ENCODE peak calls at places on chromosomes 7 and 10, in six cellular contexts. I is H1, Q is HCT116, G is fibroblast of lung, U is GM12878, M is mammary epithelial cell. J is an unnamed sample.

GRCh38 chr7:1719913-1720312 is 49.8 kb downstream of the ELFN1 start:
- DNase-seq in G (no peak), U (no peak), M (no peak), I (no peak), Q (no peak), J (no peak)

GRCh38 chr10:83935911-83936310 is 203.4 kb upstream of the GHITM start:
- DNase-seq in M (no peak), G (no peak), Q (no peak), U (no peak), I (no peak), J (no peak)

GRCh38 chr7:37065779-37066271 is 341.5 kb upstream of the AOAH start:
- DNase-seq in U (peak), I (no peak), G (no peak), M (peak), Q (no peak), J (peak)

GRCh38 chr10:101291254-101292193 is 62.3 kb upstream of the LBX1 start:
- DNase-seq in U (no peak), G (no peak), Q (no peak), I (no peak), M (no peak), J (no peak)

GRCh38 chr10:74297389-74298080 is 146.5 kb downstream of the ADK start:
- DNase-seq in I (no peak), M (no peak), U (no peak), Q (no peak), G (no peak), J (no peak)

GRCh38 chr10:17290226-17290625 is 62.2 kb downstream of the VIM start:
- DNase-seq in Q (peak), G (peak), I (no peak), M (peak), U (no peak), J (no peak)

GRCh38 chr10:114405011-114405350 is 679 bp upstream of the AFAP1L2 start:
- DNase-seq in U (no peak), I (no peak), M (peak), Q (no peak), G (no peak), J (no peak)

GRCh38 chr7:2706685-2707126 is 18.7 kb downstream of the AMZ1 start:
- DNase-seq in I (no peak), G (peak), U (no peak), Q (no peak), M (no peak), J (no peak)

GRCh38 chr10:99296605-99297004 is 32.6 kb upstream of the CNNM1 start:
- DNase-seq in U (no peak), Q (no peak), G (no peak), I (no peak), M (no peak), J (no peak)

GRCh38 chr7:378551-379455 is 88.8 kb downstream of the FOXL3 start:
- DNase-seq in I (no peak), Q (no peak), G (no peak), M (no peak), U (no peak), J (no peak)

GRCh38 chr10:93072225-93072712 is 1.4 kb upstream of the CYP26A1 start:
- DNase-seq in M (no peak), U (no peak), G (no peak), I (no peak), Q (no peak), J (no peak)

GRCh38 chr10:78658645-78659632 is 409.8 kb upstream of the ZMIZ1 start:
- DNase-seq in Q (no peak), M (no peak), G (no peak), I (no peak), U (no peak), J (no peak)

GRCh38 chr10:12062754-12063482 is 5.8 kb upstream of the DHTKD1 start:
- DNase-seq in I (no peak), M (no peak), G (no peak), U (no peak), Q (no peak), J (no peak)

GRCh38 chr10:133237241-133238065 is at the start of gene VENTX:
- DNase-seq in I (peak), U (no peak), Q (no peak), G (no peak), M (no peak), J (no peak)
- TF ChIP-seq EZH2 in I (peak), U (no peak), Q (no peak), G (peak), M (no peak), J (peak)

GRCh38 chr7:12570529-12571461 is at the start of gene SCIN:
- DNase-seq in I (no peak), Q (no peak), G (peak), U (no peak), M (no peak), J (no peak)
- TF ChIP-seq EZH2 in I (peak), Q (no peak), G (no peak), U (no peak), M (no peak), J (peak)

GRCh38 chr7:158664406-158664805 is 40.2 kb downstream of the NCAPG2 start:
- DNase-seq in Q (no peak), G (no peak), I (no peak), M (no peak), U (no peak), J (no peak)
- TF ChIP-seq EZH2 in Q (no peak), G (no peak), I (no peak), M (no peak), U (no peak), J (no peak)

GRCh38 chr7:27213150-27213903 is 13.4 kb upstream of the HOXA13 start:
- DNase-seq in Q (no peak), U (no peak), I (no peak), G (no peak), M (no peak), J (no peak)

GRCh38 chr7:27211084-27211446 is 11.2 kb upstream of the HOXA13 start:
- DNase-seq in U (no peak), M (no peak), G (no peak), Q (no peak), I (no peak), J (no peak)

GRCh38 chr7:27211694-27212316 is 11.9 kb upstream of the HOXA13 start:
- DNase-seq in G (no peak), M (no peak), Q (no peak), I (no peak), U (no peak), J (no peak)

GRCh38 chr7:27213904-27214586 is 14.2 kb upstream of the HOXA13 start:
- DNase-seq in M (no peak), Q (no peak), G (no peak), U (no peak), I (no peak), J (no peak)

GRCh38 chr7:27212587-27213149 is 12.8 kb upstream of the HOXA13 start:
- DNase-seq in I (no peak), U (no peak), G (no peak), Q (no peak), M (no peak), J (no peak)
- TF ChIP-seq EZH2 in I (no peak), U (no peak), G (peak), Q (no peak), M (no peak), J (peak)

GRCh38 chr10:91627344-91628102 is 5.3 kb downstream of the PPP1R3C start:
- DNase-seq in Q (no peak), U (no peak), I (no peak), G (no peak), M (no peak), J (no peak)
- TF ChIP-seq EZH2 in Q (no peak), U (no peak), I (no peak), G (no peak), M (no peak), J (no peak)

GRCh38 chr10:97852277-97852676 is 2.6 kb downstream of the GOLGA7B start:
- DNase-seq in I (no peak), U (no peak), G (no peak), M (peak), Q (no peak), J (no peak)

GRCh38 chr10:97851341-97852001 is 1.8 kb downstream of the GOLGA7B start:
- DNase-seq in M (peak), U (no peak), I (no peak), G (no peak), Q (no peak), J (no peak)

GRCh38 chr10:97849491-97850402 is at the start of gene GOLGA7B:
- DNase-seq in U (no peak), M (peak), I (no peak), G (no peak), Q (no peak), J (no peak)

GRCh38 chr10:97849101-97849490 is 547 bp upstream of the GOLGA7B start:
- DNase-seq in M (peak), I (no peak), Q (no peak), G (no peak), U (no peak), J (no peak)

GRCh38 chr10:97850446-97850845 is 803 bp downstream of the GOLGA7B start:
- DNase-seq in M (no peak), U (no peak), Q (no peak), G (no peak), I (no peak), J (no peak)
- TF ChIP-seq EZH2 in M (no peak), U (no peak), Q (no peak), G (peak), I (no peak), J (no peak)

DNA sequence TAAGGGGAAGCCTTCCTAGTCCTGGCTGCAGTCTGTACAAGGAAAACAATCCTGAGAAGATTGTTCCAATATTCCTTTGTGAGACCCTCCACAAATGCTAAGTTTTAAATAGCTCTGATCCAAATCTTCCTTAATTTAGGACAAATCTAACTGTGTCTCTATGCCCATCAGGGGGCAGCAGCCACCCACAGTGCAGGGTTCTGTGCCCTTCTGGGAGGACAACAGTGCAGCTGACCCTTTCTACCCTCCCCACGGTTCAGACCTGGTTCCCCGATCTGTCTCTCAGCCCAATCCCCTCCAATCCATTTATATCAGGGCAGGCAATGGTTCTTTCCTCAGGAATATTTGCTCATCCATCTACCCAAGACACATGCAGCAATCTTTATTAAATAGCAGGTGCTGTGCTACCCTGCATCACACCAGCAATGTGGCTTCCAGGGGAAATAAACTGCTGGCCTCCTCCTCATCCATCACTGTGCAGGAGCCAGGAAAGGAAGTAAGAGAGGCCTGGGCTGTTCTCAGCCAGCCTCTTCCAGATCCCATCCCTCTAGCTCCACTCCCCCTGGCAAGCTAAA is 4.0 kb upstream of the RBM28 start:
- DNase-seq in M (no peak), G (peak), I (no peak), U (no peak), Q (peak), J (no peak)
- TF ChIP-seq EZH2 in M (no peak), G (no peak), I (no peak), U (no peak), Q (no peak), J (no peak)